ENCODE peak calls at places on chromosome 5, in ten cellular contexts. O is AG04450; W is ELR; R is progenitor cell of endocrine pancreas; V is activated CD4-positive, CD25-positive, alpha-beta regulatory T cell treated with anti-CD3 and anti-CD28 coated beads, Interleukin-2, amount 50 U/mL, for 16 hours; U is stimulated activated CD4-positive, alpha-beta T cell treated with anti-CD3 and anti-CD28 coated beads, TNF-alpha, amount 100 ng/mL, for 4 hours; D is T1000; G is germinal center; F is activated CD4-positive, alpha-beta T cell treated with anti-CD3 and anti-CD28 coated beads for 36 hours; A is GDM1. B is an unnamed sample.

GRCh38 chr5:115825948-115826347 is 9.5 kb upstream of the CDO1 start:
- DNase-seq in O (no peak), W (no peak), R (no peak), V (no peak), U (no peak), D (no peak), G (no peak), F (no peak), A (no peak), B (no peak)

GRCh38 chr5:148687427-148687826 is 33.1 kb upstream of the HTR4 start:
- DNase-seq in O (no peak), W (peak; percentile 71), R (no peak), V (no peak), U (no peak), D (no peak), G (peak; percentile 32), F (peak; percentile 11), A (no peak), B (peak; percentile 10)

GRCh38 chr5:35202319-35203111 is 27.8 kb downstream of the PRLR start:
- DNase-seq in O (no peak), W (peak; percentile 77), R (peak; percentile 13), V (no peak), U (no peak), D (peak; percentile 54), G (peak; percentile 36), F (peak; percentile 71), A (no peak), B (peak; percentile 4)

GRCh38 chr5:56950626-56951130 is 1.2 kb downstream of the MIER3 start:
- DNase-seq in O (peak; percentile 21), W (peak; percentile 75), R (no peak), V (no peak), U (peak; percentile 20), D (peak; percentile 6), G (peak; percentile 69), F (peak; percentile 75), A (peak; percentile 49), B (no peak)

GRCh38 chr5:127228540-127229184 is 61.9 kb upstream of the MEGF10 start:
- DNase-seq in O (no peak), W (peak; percentile 1), R (no peak), V (no peak), U (no peak), D (no peak), G (no peak), F (peak; percentile 6), A (no peak), B (no peak)

GRCh38 chr5:62152394-62153123 is 153.4 kb upstream of the KIF2A start:
- DNase-seq in O (no peak), W (no peak), R (no peak), V (no peak), U (no peak), D (no peak), G (no peak), F (no peak), A (no peak), B (no peak)

GRCh38 chr5:169895876-169896275 is 84.4 kb downstream of the INSYN2B start:
- DNase-seq in O (no peak), W (no peak), R (no peak), V (no peak), U (no peak), D (no peak), G (no peak), F (no peak), A (no peak), B (no peak)

GRCh38 chr5:41508696-41509398 is 1.6 kb downstream of the PLCXD3 start:
- DNase-seq in O (no peak), W (no peak), R (no peak), V (no peak), U (no peak), D (no peak), G (no peak), F (no peak), A (no peak), B (no peak)

B was measured in pulmonary artery endothelial cell.